ENCODE peak calls at places on chromosomes 3 and 15, in five cellular contexts. E, R, Z, N and A are unnamed samples.
A peak's percentile ranks its signal among the peaks of the same experiment; 100 is the strongest.

GRCh38 chr3:156725706-156726105 is 51.3 kb downstream of the TIPARP start:
- DNase-seq in E (no peak), R (no peak), Z (no peak), N (no peak), A (no peak)

GRCh38 chr15:76339302-76340197 is 3.0 kb downstream of the ISL2 start:
- DNase-seq in E (no peak), R (no peak), Z (no peak), N (no peak), A (peak; percentile 43)

GRCh38 chr15:92687183-92687582 is 31.6 kb upstream of the FAM174B start:
- DNase-seq in E (no peak), R (no peak), Z (no peak), N (no peak), A (no peak)

GRCh38 chr3:38534180-38534579 is 38.0 kb downstream of the EXOG start:
- DNase-seq in E (no peak), R (no peak), Z (no peak), N (no peak), A (no peak)

GRCh38 chr3:115341208-115341607 is 194.1 kb upstream of the ZBTB20 start:
- DNase-seq in E (no peak), R (no peak), Z (no peak), N (no peak), A (no peak)

GRCh38 chr3:8443829-8444791 is 57.5 kb upstream of the LMCD1 start:
- DNase-seq in E (no peak), R (peak; percentile 68), Z (peak; percentile 81), N (peak; percentile 92), A (peak; percentile 81)

GRCh38 chr3:33439421-33440327 is 531 bp downstream of the UBP1 start:
- DNase-seq in E (peak; percentile 62), R (peak; percentile 75), Z (peak; percentile 47), N (peak; percentile 68), A (peak; percentile 40)

GRCh38 chr3:141746962-141747361 is 8.9 kb downstream of the RNF7 start:
- DNase-seq in E (no peak), R (no peak), Z (no peak), N (no peak), A (no peak)

GRCh38 chr3:128875556-128876120 is 3.8 kb upstream of the ACAD9 start:
- DNase-seq in E (peak; percentile 71), R (peak; percentile 69), Z (no peak), N (peak; percentile 51), A (peak; percentile 75)

GRCh38 chr3:188631291-188632010 is 477.5 kb downstream of the LPP start:
- DNase-seq in E (no peak), R (no peak), Z (no peak), N (no peak), A (no peak)

GRCh38 chr3:66039590-66039887 is 821 bp upstream of the MAGI1 start:
- DNase-seq in E (no peak), R (peak; percentile 71), Z (peak; percentile 20), N (peak; percentile 63), A (peak; percentile 63)

GRCh38 chr3:170918715-170919114 is 10.3 kb upstream of the EIF5A2 start:
- DNase-seq in E (no peak), R (no peak), Z (no peak), N (no peak), A (no peak)

GRCh38 chr3:133662256-133662773 is 574 bp upstream of the TOPBP1 start:
- DNase-seq in E (peak; percentile 67), R (peak; percentile 22), Z (no peak), N (no peak), A (peak; percentile 26)

GRCh38 chr3:196524527-196524926 is 9.4 kb upstream of the SMCO1 start:
- DNase-seq in E (peak; percentile 45), R (no peak), Z (no peak), N (no peak), A (no peak)

GRCh38 chr3:66220602-66221377 is at the start of gene SLC25A26:
- DNase-seq in E (peak; percentile 94), R (peak; percentile 99), Z (peak; percentile 96), N (peak; percentile 97), A (peak; percentile 97)

GRCh38 chr15:68310811-68311463 is 33.4 kb downstream of the FEM1B start:
- DNase-seq in E (no peak), R (no peak), Z (peak; percentile 18), N (no peak), A (peak; percentile 31)

GRCh38 chr15:68734352-68734751 is 86.3 kb downstream of the ANP32A start:
- DNase-seq in E (no peak), R (no peak), Z (no peak), N (no peak), A (no peak)

GRCh38 chr3:3015472-3016089 is 94.6 kb downstream of the IL5RA start:
- DNase-seq in E (peak; percentile 14), R (no peak), Z (no peak), N (peak; percentile 10), A (no peak)

GRCh38 chr15:63441266-63441665 is 59.6 kb upstream of the CA12 start:
- DNase-seq in E (no peak), R (no peak), Z (no peak), N (no peak), A (no peak)

GRCh38 chr3:72288955-72289707 is 504.2 kb upstream of the PROK2 start:
- DNase-seq in E (no peak), R (peak; percentile 42), Z (peak; percentile 52), N (no peak), A (no peak)